ENCODE peak calls at places on chromosome 17, in eight cellular contexts. O is WTC11; F is ELR; X is tibial artery; V is A549; Z is stimulated activated naive B cell treated with anti-CD40 and anti-IgM and Interleukin-4, amounts not matched to agents 10 μg/mL and 1 μg/mL and 100 μg/mL, for 72 hours; E is DMS153; S is HS-27A. D is an unnamed sample.

GRCh38 chr17:40556884-40557414 is 8.3 kb downstream of the CCR7 start:
- DNase-seq in O (peak; percentile 11), F (no peak), X (peak; percentile 56), V (no peak), Z (no peak), E (peak; percentile 18), S (no peak), D (no peak)

GRCh38 chr17:72416054-72416691 is 295.4 kb downstream of the SOX9 start:
- DNase-seq in O (no peak), F (no peak), X (no peak), V (no peak), Z (no peak), E (no peak), S (no peak), D (no peak)

GRCh38 chr17:17032131-17032692 is 10.0 kb upstream of the MPRIP start:
- DNase-seq in O (no peak), F (peak; percentile 94), X (peak; percentile 88), V (peak; percentile 89), Z (no peak), E (no peak), S (peak; percentile 83), D (no peak)

GRCh38 chr17:57356153-57356721 is 99.9 kb downstream of the MSI2 start:
- DNase-seq in O (no peak), F (no peak), X (no peak), V (no peak), Z (no peak), E (no peak), S (no peak), D (no peak)

GRCh38 chr17:76204277-76204676 is 36.0 kb downstream of the RNF157 start:
- DNase-seq in O (no peak), F (peak; percentile 91), X (no peak), V (peak; percentile 36), Z (no peak), E (no peak), S (no peak), D (peak; percentile 30)

GRCh38 chr17:40419559-40420331 is 2.0 kb upstream of the TOP2A start:
- DNase-seq in O (no peak), F (no peak), X (no peak), V (no peak), Z (no peak), E (peak; percentile 72), S (no peak), D (no peak)

GRCh38 chr17:4598776-4599504 is 14.6 kb downstream of the SMTNL2 start:
- DNase-seq in O (no peak), F (no peak), X (no peak), V (no peak), Z (no peak), E (no peak), S (no peak), D (no peak)

GRCh38 chr17:49016775-49017463 is 19.7 kb downstream of the IGF2BP1 start:
- DNase-seq in O (no peak), F (peak; percentile 87), X (peak; percentile 62), V (peak; percentile 91), Z (no peak), E (no peak), S (no peak), D (peak; percentile 55)

GRCh38 chr17:66431910-66432309 is 129.5 kb downstream of the PRKCA start:
- DNase-seq in O (no peak), F (peak; percentile 92), X (no peak), V (peak; percentile 31), Z (no peak), E (no peak), S (peak; percentile 31), D (peak; percentile 64)

GRCh38 chr17:29561541-29562517 is 5.0 kb downstream of the ABHD15 start:
- DNase-seq in O (peak; percentile 8), F (no peak), X (no peak), V (no peak), Z (peak; percentile 51), E (no peak), S (no peak), D (no peak)

GRCh38 chr17:78933025-78933958 is 8.1 kb upstream of the TIMP2 start:
- DNase-seq in O (no peak), F (peak; percentile 100), X (peak; percentile 92), V (peak; percentile 96), Z (peak; percentile 8), E (peak; percentile 36), S (peak; percentile 58), D (peak; percentile 91)

GRCh38 chr17:49230636-49231562 is at the start of gene PHOSPHO1:
- DNase-seq in O (peak; percentile 94), F (peak; percentile 90), X (peak; percentile 82), V (peak; percentile 81), Z (peak; percentile 74), E (peak; percentile 28), S (peak; percentile 34), D (no peak)

GRCh38 chr17:58694302-58694701 is 1.9 kb downstream of the RAD51C start:
- DNase-seq in O (no peak), F (no peak), X (no peak), V (no peak), Z (no peak), E (no peak), S (no peak), D (no peak)

GRCh38 chr17:21418446-21419298 is 42.5 kb downstream of the KCNJ12 start:
- DNase-seq in O (peak; percentile 5), F (no peak), X (no peak), V (no peak), Z (no peak), E (no peak), S (no peak), D (no peak)

GRCh38 chr17:82371333-82372062 is at the start of gene UTS2R:
- DNase-seq in O (peak; percentile 55), F (no peak), X (no peak), V (no peak), Z (no peak), E (no peak), S (no peak), D (no peak)

GRCh38 chr17:56656961-56657360 is 63.5 kb downstream of the NOG start:
- DNase-seq in O (no peak), F (no peak), X (no peak), V (no peak), Z (no peak), E (no peak), S (no peak), D (no peak)

GRCh38 chr17:64741038-64741641 is 79.0 kb upstream of the SMURF2 start:
- DNase-seq in O (no peak), F (peak; percentile 46), X (peak; percentile 74), V (no peak), Z (peak; percentile 4), E (no peak), S (no peak), D (no peak)

GRCh38 chr17:75268931-75269330 is 2.1 kb downstream of the MIF4GD start:
- DNase-seq in O (no peak), F (no peak), X (no peak), V (no peak), Z (no peak), E (no peak), S (no peak), D (no peak)

GRCh38 chr17:82331345-82331939 is 2.1 kb downstream of the SECTM1 start:
- DNase-seq in O (no peak), F (no peak), X (no peak), V (no peak), Z (no peak), E (no peak), S (no peak), D (no peak)

GRCh38 chr17:64002658-64003525 is 4.7 kb downstream of the PRR29 start:
- DNase-seq in O (no peak), F (no peak), X (no peak), V (no peak), Z (no peak), E (no peak), S (no peak), D (no peak)

GRCh38 chr17:28404812-28405570 is 1.0 kb downstream of the SLC46A1 start:
- DNase-seq in O (no peak), F (no peak), X (no peak), V (no peak), Z (no peak), E (no peak), S (no peak), D (no peak)

GRCh38 chr17:71192039-71192555 is 928.7 kb upstream of the SOX9 start:
- DNase-seq in O (no peak), F (no peak), X (no peak), V (no peak), Z (no peak), E (peak; percentile 37), S (no peak), D (no peak)

GRCh38 chr17:38455288-38455915 is 27.1 kb downstream of the ARHGAP23 start:
- DNase-seq in O (no peak), F (no peak), X (no peak), V (no peak), Z (no peak), E (no peak), S (no peak), D (no peak)

GRCh38 chr17:4980644-4981216 is 6.7 kb downstream of the CAMTA2 start:
- DNase-seq in O (peak; percentile 31), F (peak; percentile 65), X (no peak), V (peak; percentile 65), Z (no peak), E (no peak), S (no peak), D (no peak)